ENCODE peak calls at places on chromosomes 1 and 21, in six cellular contexts. R, W, S, U, H and E are unnamed samples.

GRCh38 chr1:232628335-232629214 is 1.4 kb downstream of the SIPA1L2 start:
- DNase-seq in U (no peak), S (no peak), H (no peak), R (no peak), W (no peak), E (peak)

GRCh38 chr1:214843281-214843680 is 239.3 kb upstream of the KCNK2 start:
- DNase-seq in R (no peak), H (no peak), W (no peak), S (no peak), U (no peak), E (no peak)

GRCh38 chr1:47893412-47893811 is 103.8 kb downstream of the TRABD2B start:
- DNase-seq in H (no peak), S (no peak), W (no peak), R (no peak), U (no peak), E (no peak)

GRCh38 chr1:88851303-88852063 is 39.9 kb downstream of the GTF2B start:
- DNase-seq in H (no peak), W (no peak), U (no peak), S (no peak), R (no peak), E (no peak)

GRCh38 chr1:101820080-101820479 is 176.6 kb downstream of the OLFM3 start:
- DNase-seq in R (no peak), W (no peak), S (no peak), H (no peak), U (no peak), E (peak)

GRCh38 chr1:61287014-61287413 is 204.7 kb downstream of the NFIA start:
- DNase-seq in U (no peak), R (no peak), W (no peak), H (no peak), S (no peak), E (no peak)

GRCh38 chr1:151990856-151991198 is 2.8 kb downstream of the S100A10 start:
- DNase-seq in R (no peak), H (no peak), U (no peak), S (no peak), W (no peak), E (peak)

GRCh38 chr1:110053557-110054428 is 16.7 kb downstream of the ALX3 start:
- DNase-seq in R (peak), S (no peak), U (peak), H (peak), W (peak), E (peak)

GRCh38 chr1:245748246-245748645 is 593.5 kb downstream of the KIF26B start:
- DNase-seq in S (no peak), W (no peak), U (no peak), H (no peak), R (no peak), E (peak)

GRCh38 chr1:205849619-205850355 is at the start of gene PM20D1:
- DNase-seq in W (peak), U (peak), R (peak), S (peak), H (peak), E (no peak)

GRCh38 chr1:62438163-62438562 is 1.3 kb downstream of the USP1 start:
- DNase-seq in R (no peak), W (no peak), U (no peak), H (no peak), S (no peak), E (peak)

GRCh38 chr1:192489748-192490147 is 85.8 kb upstream of the RGS1 start:
- DNase-seq in R (no peak), H (no peak), W (no peak), U (no peak), S (no peak), E (peak)

GRCh38 chr1:91757760-91758545 is 128.0 kb downstream of the TGFBR3 start:
- DNase-seq in W (no peak), H (no peak), R (no peak), S (no peak), U (no peak), E (no peak)

GRCh38 chr1:247417786-247418185 is 1.8 kb downstream of the NLRP3 start:
- DNase-seq in U (no peak), R (no peak), H (no peak), W (no peak), S (no peak), E (no peak)

GRCh38 chr1:47507921-47508894 is 70.4 kb downstream of the FOXD2 start:
- DNase-seq in R (no peak), S (peak), W (peak), U (no peak), H (peak), E (peak)

GRCh38 chr1:206911064-206911663 is 10.6 kb downstream of the FCMR start:
- DNase-seq in R (peak), H (no peak), S (no peak), W (no peak), U (peak), E (peak)

GRCh38 chr21:22536511-22536910 is 1538.3 kb downstream of the NCAM2 start:
- DNase-seq in S (no peak), U (no peak), H (no peak), W (no peak), R (no peak), E (peak)

GRCh38 chr1:43073490-43074230 is 98.4 kb downstream of the EBNA1BP2 start:
- DNase-seq in H (peak), W (peak), S (no peak), U (peak), R (peak), E (peak)

GRCh38 chr1:219582310-219582709 is 30.6 kb downstream of the ZC3H11B start:
- DNase-seq in R (no peak), W (no peak), S (no peak), H (no peak), U (no peak), E (no peak)

GRCh38 chr1:246324711-246325110 is 182.4 kb downstream of the SMYD3 start:
- DNase-seq in R (no peak), S (no peak), U (no peak), W (no peak), H (no peak), E (no peak)

GRCh38 chr1:229027622-229028182 is 243.2 kb upstream of the RAB4A start:
- DNase-seq in H (peak), W (peak), U (no peak), R (no peak), S (no peak), E (peak)

GRCh38 chr21:45262616-45263015 is 25.1 kb downstream of the POFUT2 start:
- DNase-seq in S (no peak), U (no peak), W (no peak), R (peak), H (peak), E (peak)

GRCh38 chr1:33259879-33260278 is 3.6 kb downstream of the ZNF362 start:
- DNase-seq in W (no peak), R (no peak), U (no peak), S (no peak), H (no peak), E (no peak)

GRCh38 chr1:241250465-241250864 is 106.5 kb downstream of the RGS7 start:
- DNase-seq in W (no peak), H (no peak), S (no peak), R (no peak), U (no peak), E (peak)

GRCh38 chr1:220925707-220926106 is 46.5 kb downstream of the HLX start:
- DNase-seq in U (no peak), R (no peak), S (no peak), H (no peak), W (no peak), E (no peak)

GRCh38 chr1:4963251-4963650 is 308.8 kb downstream of the AJAP1 start:
- DNase-seq in W (no peak), S (no peak), H (peak), U (no peak), R (no peak), E (no peak)

GRCh38 chr1:77627965-77628570 is 54.4 kb downstream of the ZZZ3 start:
- DNase-seq in W (no peak), H (no peak), S (no peak), U (no peak), R (no peak), E (no peak)

GRCh38 chr1:100924212-100924611 is 28.3 kb downstream of the SLC30A7 start:
- DNase-seq in W (no peak), H (no peak), U (no peak), R (no peak), S (no peak), E (no peak)

GRCh38 chr21:36156815-36157670 is at the start of gene DOP1B:
- DNase-seq in R (no peak), W (no peak), H (no peak), S (no peak), U (no peak), E (no peak)

GRCh38 chr1:84020151-84020550 is 21.2 kb upstream of the TTLL7 start:
- DNase-seq in S (no peak), W (no peak), H (no peak), R (no peak), U (no peak), E (peak)

GRCh38 chr1:234836045-234836681 is 226.2 kb upstream of the IRF2BP2 start:
- DNase-seq in U (no peak), H (no peak), R (no peak), W (no peak), S (no peak), E (no peak)

GRCh38 chr1:36861380-36861779 is 172.9 kb downstream of the GRIK3 start:
- DNase-seq in S (no peak), W (no peak), U (no peak), R (no peak), H (no peak), E (no peak)

GRCh38 chr1:185408675-185409270 is 91.7 kb upstream of the IVNS1ABP start:
- DNase-seq in W (no peak), U (no peak), S (no peak), H (no peak), R (no peak), E (no peak)

GRCh38 chr1:2095981-2096736 is 45.9 kb downstream of the PRKCZ start:
- DNase-seq in R (no peak), U (no peak), H (no peak), S (peak), W (no peak), E (no peak)

GRCh38 chr1:233613252-233614172 is at the start of gene KCNK1:
- DNase-seq in R (no peak), H (peak), U (no peak), S (peak), W (no peak), E (peak)

GRCh38 chr1:168135982-168136708 is 585 bp downstream of the GPR161 start:
- DNase-seq in H (peak), W (no peak), U (no peak), R (peak), S (peak), E (no peak)

GRCh38 chr1:89779541-89779940 is 41.3 kb upstream of the LRRC8D start:
- DNase-seq in W (peak), S (no peak), U (no peak), R (no peak), H (no peak), E (no peak)